ENCODE peak calls at places on chromosomes 12 and 14, in ten cellular contexts. One of them, this sample, is unnamed.

GRCh38 chr12:96989916-96990315 is 82.9 kb downstream of the NEDD1 start:
- DNase-seq in glutamatergic neuron: no peak
- DNase-seq in B cell: no peak
- DNase-seq in psoas muscle: no peak
- DNase-seq in gastrocnemius medialis: no peak
- DNase-seq in NB4: peak
- DNase-seq in neural crest cell: no peak
- DNase-seq in choroid plexus epithelial cell: peak
- DNase-seq in fibroblast of lung: no peak
- DNase-seq in SK-N-SH: no peak
- DNase-seq in this sample: no peak

GRCh38 chr12:55925371-55925770 is 2.3 kb downstream of the PYM1 start:
- DNase-seq in gastrocnemius medialis: no peak
- DNase-seq in glutamatergic neuron: no peak
- DNase-seq in SK-N-SH: no peak
- DNase-seq in choroid plexus epithelial cell: peak
- DNase-seq in NB4: no peak
- DNase-seq in psoas muscle: no peak
- DNase-seq in fibroblast of lung: no peak
- DNase-seq in B cell: no peak
- DNase-seq in neural crest cell: no peak
- DNase-seq in this sample: no peak

GRCh38 chr12:106976013-106976658 is 10.8 kb downstream of the MTERF2 start:
- DNase-seq in neural crest cell: no peak
- DNase-seq in B cell: no peak
- DNase-seq in glutamatergic neuron: no peak
- DNase-seq in gastrocnemius medialis: no peak
- DNase-seq in SK-N-SH: no peak
- DNase-seq in NB4: no peak
- DNase-seq in fibroblast of lung: peak
- DNase-seq in choroid plexus epithelial cell: peak
- DNase-seq in psoas muscle: no peak
- DNase-seq in this sample: no peak

GRCh38 chr14:22012452-22012851 is 338.8 kb upstream of the OR4E1 start:
- DNase-seq in NB4: no peak
- DNase-seq in fibroblast of lung: no peak
- DNase-seq in choroid plexus epithelial cell: no peak
- DNase-seq in SK-N-SH: no peak
- DNase-seq in neural crest cell: no peak
- DNase-seq in psoas muscle: peak
- DNase-seq in gastrocnemius medialis: peak
- DNase-seq in B cell: no peak
- DNase-seq in glutamatergic neuron: no peak
- DNase-seq in this sample: no peak

GRCh38 chr14:61051046-61051445 is 70.0 kb downstream of the SLC38A6 start:
- DNase-seq in psoas muscle: peak
- DNase-seq in choroid plexus epithelial cell: peak
- DNase-seq in NB4: no peak
- DNase-seq in SK-N-SH: no peak
- DNase-seq in B cell: no peak
- DNase-seq in neural crest cell: no peak
- DNase-seq in gastrocnemius medialis: peak
- DNase-seq in fibroblast of lung: peak
- DNase-seq in glutamatergic neuron: no peak
- DNase-seq in this sample: no peak

GRCh38 chr14:69316449-69317391 is 56.8 kb downstream of the GALNT16 start:
- DNase-seq in neural crest cell: no peak
- DNase-seq in gastrocnemius medialis: peak
- DNase-seq in fibroblast of lung: peak
- DNase-seq in psoas muscle: peak
- DNase-seq in B cell: no peak
- DNase-seq in NB4: no peak
- DNase-seq in choroid plexus epithelial cell: peak
- DNase-seq in glutamatergic neuron: no peak
- DNase-seq in SK-N-SH: no peak
- DNase-seq in this sample: no peak

GRCh38 chr12:111773801-111774551 is 7.2 kb downstream of the ALDH2 start:
- DNase-seq in B cell: peak
- DNase-seq in neural crest cell: no peak
- DNase-seq in SK-N-SH: no peak
- DNase-seq in NB4: peak
- DNase-seq in fibroblast of lung: peak
- DNase-seq in glutamatergic neuron: no peak
- DNase-seq in choroid plexus epithelial cell: peak
- DNase-seq in psoas muscle: peak
- DNase-seq in gastrocnemius medialis: peak
- DNase-seq in this sample: peak

GRCh38 chr12:53978477-53979356 is 4.0 kb upstream of the HOTAIR start:
- DNase-seq in psoas muscle: no peak
- DNase-seq in gastrocnemius medialis: no peak
- DNase-seq in neural crest cell: no peak
- DNase-seq in choroid plexus epithelial cell: no peak
- DNase-seq in B cell: no peak
- DNase-seq in fibroblast of lung: no peak
- DNase-seq in SK-N-SH: no peak
- DNase-seq in NB4: no peak
- DNase-seq in glutamatergic neuron: no peak
- DNase-seq in this sample: no peak

GRCh38 chr14:102805941-102806340 is 28.7 kb downstream of the TRAF3 start:
- DNase-seq in psoas muscle: no peak
- DNase-seq in glutamatergic neuron: no peak
- DNase-seq in fibroblast of lung: no peak
- DNase-seq in B cell: no peak
- DNase-seq in neural crest cell: no peak
- DNase-seq in choroid plexus epithelial cell: no peak
- DNase-seq in gastrocnemius medialis: no peak
- DNase-seq in SK-N-SH: no peak
- DNase-seq in NB4: no peak
- DNase-seq in this sample: no peak

GRCh38 chr14:65016461-65016860 is 29.8 kb downstream of the FNTB start:
- DNase-seq in NB4: no peak
- DNase-seq in choroid plexus epithelial cell: no peak
- DNase-seq in gastrocnemius medialis: no peak
- DNase-seq in B cell: no peak
- DNase-seq in glutamatergic neuron: no peak
- DNase-seq in SK-N-SH: no peak
- DNase-seq in neural crest cell: no peak
- DNase-seq in fibroblast of lung: no peak
- DNase-seq in psoas muscle: no peak
- DNase-seq in this sample: no peak

GRCh38 chr12:53252349-53252916 is 15.7 kb upstream of the ESPL1 start:
- DNase-seq in gastrocnemius medialis: no peak
- DNase-seq in fibroblast of lung: no peak
- DNase-seq in B cell: no peak
- DNase-seq in choroid plexus epithelial cell: peak
- DNase-seq in neural crest cell: no peak
- DNase-seq in glutamatergic neuron: no peak
- DNase-seq in psoas muscle: no peak
- DNase-seq in NB4: no peak
- DNase-seq in SK-N-SH: no peak
- DNase-seq in this sample: no peak

GRCh38 chr12:99024191-99024590 is 379.1 kb downstream of the APAF1 start:
- DNase-seq in psoas muscle: no peak
- DNase-seq in SK-N-SH: no peak
- DNase-seq in neural crest cell: no peak
- DNase-seq in NB4: no peak
- DNase-seq in choroid plexus epithelial cell: peak
- DNase-seq in B cell: no peak
- DNase-seq in gastrocnemius medialis: no peak
- DNase-seq in glutamatergic neuron: no peak
- DNase-seq in fibroblast of lung: no peak
- DNase-seq in this sample: no peak

GRCh38 chr12:70645494-70646317 is 8.5 kb upstream of the PTPRB start:
- DNase-seq in NB4: no peak
- DNase-seq in B cell: no peak
- DNase-seq in choroid plexus epithelial cell: peak
- DNase-seq in neural crest cell: no peak
- DNase-seq in gastrocnemius medialis: peak
- DNase-seq in psoas muscle: peak
- DNase-seq in glutamatergic neuron: no peak
- DNase-seq in SK-N-SH: no peak
- DNase-seq in fibroblast of lung: peak
- DNase-seq in this sample: no peak

GRCh38 chr14:84343637-84344036 is 1186.3 kb upstream of the FLRT2 start:
- DNase-seq in neural crest cell: no peak
- DNase-seq in NB4: no peak
- DNase-seq in psoas muscle: no peak
- DNase-seq in SK-N-SH: no peak
- DNase-seq in B cell: no peak
- DNase-seq in gastrocnemius medialis: no peak
- DNase-seq in fibroblast of lung: peak
- DNase-seq in glutamatergic neuron: no peak
- DNase-seq in choroid plexus epithelial cell: peak
- DNase-seq in this sample: no peak

GRCh38 chr14:65255583-65256443 is 153.5 kb upstream of the MAX start:
- DNase-seq in SK-N-SH: peak
- DNase-seq in choroid plexus epithelial cell: peak
- DNase-seq in B cell: no peak
- DNase-seq in NB4: no peak
- DNase-seq in neural crest cell: no peak
- DNase-seq in psoas muscle: no peak
- DNase-seq in gastrocnemius medialis: no peak
- DNase-seq in fibroblast of lung: no peak
- DNase-seq in glutamatergic neuron: no peak
- DNase-seq in this sample: no peak

GRCh38 chr14:78840898-78841297 is 670.7 kb downstream of the NRXN3 start:
- DNase-seq in fibroblast of lung: no peak
- DNase-seq in B cell: no peak
- DNase-seq in gastrocnemius medialis: no peak
- DNase-seq in SK-N-SH: peak
- DNase-seq in glutamatergic neuron: no peak
- DNase-seq in NB4: no peak
- DNase-seq in neural crest cell: no peak
- DNase-seq in psoas muscle: no peak
- DNase-seq in choroid plexus epithelial cell: no peak
- DNase-seq in this sample: no peak

GRCh38 chr12:68416826-68417225 is 84.7 kb upstream of the MDM1 start:
- DNase-seq in SK-N-SH: no peak
- DNase-seq in choroid plexus epithelial cell: no peak
- DNase-seq in fibroblast of lung: no peak
- DNase-seq in glutamatergic neuron: no peak
- DNase-seq in psoas muscle: no peak
- DNase-seq in gastrocnemius medialis: no peak
- DNase-seq in neural crest cell: no peak
- DNase-seq in NB4: peak
- DNase-seq in B cell: no peak
- DNase-seq in this sample: no peak

GRCh38 chr14:50451854-50452253 is 55.2 kb upstream of the CDKL1 start:
- DNase-seq in NB4: no peak
- DNase-seq in choroid plexus epithelial cell: peak
- DNase-seq in SK-N-SH: no peak
- DNase-seq in psoas muscle: no peak
- DNase-seq in gastrocnemius medialis: no peak
- DNase-seq in neural crest cell: no peak
- DNase-seq in B cell: no peak
- DNase-seq in glutamatergic neuron: no peak
- DNase-seq in fibroblast of lung: peak
- DNase-seq in this sample: no peak
- TF ChIP-seq CTCF in NB4: no peak
- TF ChIP-seq CTCF in choroid plexus epithelial cell: no peak
- TF ChIP-seq CTCF in SK-N-SH: no peak
- TF ChIP-seq CTCF in psoas muscle: no peak
- TF ChIP-seq CTCF in gastrocnemius medialis: no peak
- TF ChIP-seq CTCF in neural crest cell: no peak
- TF ChIP-seq CTCF in B cell: no peak
- TF ChIP-seq CTCF in glutamatergic neuron: no peak
- TF ChIP-seq CTCF in fibroblast of lung: no peak
- TF ChIP-seq CTCF in this sample: no peak

GRCh38 chr14:76947078-76947837 is 81.2 kb downstream of the IRF2BPL start:
- DNase-seq in B cell: peak
- DNase-seq in psoas muscle: peak
- DNase-seq in neural crest cell: peak
- DNase-seq in SK-N-SH: peak
- DNase-seq in gastrocnemius medialis: peak
- DNase-seq in fibroblast of lung: peak
- DNase-seq in NB4: peak
- DNase-seq in glutamatergic neuron: peak
- DNase-seq in choroid plexus epithelial cell: peak
- DNase-seq in this sample: peak
- TF ChIP-seq CTCF in B cell: peak
- TF ChIP-seq CTCF in psoas muscle: peak
- TF ChIP-seq CTCF in neural crest cell: peak
- TF ChIP-seq CTCF in SK-N-SH: peak
- TF ChIP-seq CTCF in gastrocnemius medialis: peak
- TF ChIP-seq CTCF in fibroblast of lung: peak
- TF ChIP-seq CTCF in NB4: peak
- TF ChIP-seq CTCF in glutamatergic neuron: peak
- TF ChIP-seq CTCF in choroid plexus epithelial cell: peak
- TF ChIP-seq CTCF in this sample: peak

GRCh38 chr12:19778822-19779221 is 339.5 kb downstream of the AEBP2 start:
- DNase-seq in glutamatergic neuron: no peak
- DNase-seq in fibroblast of lung: no peak
- DNase-seq in gastrocnemius medialis: no peak
- DNase-seq in psoas muscle: no peak
- DNase-seq in choroid plexus epithelial cell: peak
- DNase-seq in neural crest cell: no peak
- DNase-seq in NB4: peak
- DNase-seq in SK-N-SH: no peak
- DNase-seq in B cell: no peak
- DNase-seq in this sample: no peak
- TF ChIP-seq CTCF in glutamatergic neuron: no peak
- TF ChIP-seq CTCF in fibroblast of lung: no peak
- TF ChIP-seq CTCF in gastrocnemius medialis: no peak
- TF ChIP-seq CTCF in psoas muscle: no peak
- TF ChIP-seq CTCF in choroid plexus epithelial cell: peak
- TF ChIP-seq CTCF in neural crest cell: no peak
- TF ChIP-seq CTCF in NB4: no peak
- TF ChIP-seq CTCF in SK-N-SH: no peak
- TF ChIP-seq CTCF in B cell: no peak
- TF ChIP-seq CTCF in this sample: no peak

GRCh38 chr12:2641761-2642160 is 153.0 kb upstream of the FKBP4 start:
- DNase-seq in B cell: no peak
- DNase-seq in glutamatergic neuron: no peak
- DNase-seq in fibroblast of lung: no peak
- DNase-seq in NB4: no peak
- DNase-seq in neural crest cell: no peak
- DNase-seq in choroid plexus epithelial cell: no peak
- DNase-seq in SK-N-SH: no peak
- DNase-seq in psoas muscle: no peak
- DNase-seq in gastrocnemius medialis: no peak
- DNase-seq in this sample: no peak

GRCh38 chr12:2642176-2642892 is 152.4 kb upstream of the FKBP4 start:
- DNase-seq in glutamatergic neuron: no peak
- DNase-seq in neural crest cell: no peak
- DNase-seq in gastrocnemius medialis: no peak
- DNase-seq in choroid plexus epithelial cell: no peak
- DNase-seq in fibroblast of lung: no peak
- DNase-seq in psoas muscle: no peak
- DNase-seq in B cell: no peak
- DNase-seq in SK-N-SH: no peak
- DNase-seq in NB4: no peak
- DNase-seq in this sample: no peak

GRCh38 chr12:2640281-2640680 is 154.5 kb upstream of the FKBP4 start:
- DNase-seq in fibroblast of lung: no peak
- DNase-seq in gastrocnemius medialis: no peak
- DNase-seq in SK-N-SH: no peak
- DNase-seq in glutamatergic neuron: no peak
- DNase-seq in B cell: no peak
- DNase-seq in neural crest cell: no peak
- DNase-seq in choroid plexus epithelial cell: no peak
- DNase-seq in NB4: no peak
- DNase-seq in psoas muscle: peak
- DNase-seq in this sample: no peak

GRCh38 chr12:2640709-2641108 is 154.1 kb upstream of the FKBP4 start:
- DNase-seq in gastrocnemius medialis: no peak
- DNase-seq in glutamatergic neuron: no peak
- DNase-seq in neural crest cell: no peak
- DNase-seq in psoas muscle: peak
- DNase-seq in NB4: peak
- DNase-seq in choroid plexus epithelial cell: peak
- DNase-seq in SK-N-SH: no peak
- DNase-seq in fibroblast of lung: peak
- DNase-seq in B cell: no peak
- DNase-seq in this sample: no peak

GRCh38 chr12:2641209-2641608 is 153.6 kb upstream of the FKBP4 start:
- DNase-seq in choroid plexus epithelial cell: peak
- DNase-seq in SK-N-SH: no peak
- DNase-seq in psoas muscle: no peak
- DNase-seq in neural crest cell: peak
- DNase-seq in NB4: peak
- DNase-seq in fibroblast of lung: peak
- DNase-seq in B cell: no peak
- DNase-seq in glutamatergic neuron: peak
- DNase-seq in gastrocnemius medialis: no peak
- DNase-seq in this sample: no peak
- TF ChIP-seq CTCF in choroid plexus epithelial cell: peak
- TF ChIP-seq CTCF in SK-N-SH: peak
- TF ChIP-seq CTCF in psoas muscle: no peak
- TF ChIP-seq CTCF in neural crest cell: peak
- TF ChIP-seq CTCF in NB4: peak
- TF ChIP-seq CTCF in fibroblast of lung: peak
- TF ChIP-seq CTCF in B cell: no peak
- TF ChIP-seq CTCF in glutamatergic neuron: peak
- TF ChIP-seq CTCF in gastrocnemius medialis: no peak
- TF ChIP-seq CTCF in this sample: peak